ENCODE peak calls at places on chromosomes 12 and 14, in seven cellular contexts. M, S, T, R, N, G and O are unnamed samples.

GRCh38 chr12:47819902-47820630 is at the start of gene HDAC7:
- DNase-seq in N (peak; percentile 52), R (peak; percentile 84), G (peak; percentile 88), M (peak; percentile 78), T (peak; percentile 55), S (peak; percentile 63), O (peak; percentile 52)

GRCh38 chr14:101474563-101475467 is 86.5 kb upstream of the DIO3 start:
- DNase-seq in M (no peak), N (no peak), S (no peak), G (no peak), R (no peak), T (no peak), O (no peak)

GRCh38 chr12:111178194-111179081 is 190.5 kb downstream of the PHETA1 start:
- DNase-seq in S (no peak), N (no peak), T (no peak), G (no peak), M (no peak), R (no peak), O (no peak)

GRCh38 chr12:53051058-53051880 is 1.4 kb downstream of the TNS2 start:
- DNase-seq in M (peak; percentile 85), G (peak; percentile 45), N (peak; percentile 66), R (peak; percentile 72), S (peak; percentile 86), T (peak; percentile 98), O (no peak)

GRCh38 chr14:77320238-77320935 is at the start of gene POMT2:
- DNase-seq in R (peak; percentile 93), M (peak; percentile 92), N (peak; percentile 80), G (peak; percentile 95), S (peak; percentile 86), T (peak; percentile 92), O (peak; percentile 82)

GRCh38 chr12:27772328-27773049 is 7.5 kb upstream of the KLHL42 start:
- DNase-seq in N (no peak), T (no peak), G (no peak), R (no peak), M (no peak), S (no peak), O (no peak)

GRCh38 chr12:7555752-7556151 is 52.2 kb upstream of the CD163 start:
- DNase-seq in S (no peak), T (peak; percentile 47), G (no peak), N (no peak), R (peak; percentile 45), M (no peak), O (no peak)

GRCh38 chr12:54338682-54339296 is 13.9 kb downstream of the COPZ1 start:
- DNase-seq in M (no peak), S (no peak), T (no peak), G (no peak), N (no peak), R (no peak), O (no peak)

GRCh38 chr12:59927041-59927440 is 331.2 kb downstream of the SLC16A7 start:
- DNase-seq in N (no peak), R (no peak), G (no peak), T (no peak), S (no peak), M (no peak), O (no peak)